ENCODE peak calls at places on chromosomes 4 and X, in four cellular contexts. Z is left lung, O is mucosa of descending colon, R is breast epithelium. Q is an unnamed sample.

GRCh38 chr4:100633269-100633668 is 115.4 kb upstream of the EMCN start:
- DNase-seq in Z (no peak), O (no peak), R (no peak), Q (no peak)

GRCh38 chr4:48968814-48969213 is 17.3 kb upstream of the CWH43 start:
- DNase-seq in R (no peak), O (no peak), Z (no peak), Q (no peak)

GRCh38 chr4:72909461-72909860 is 160.1 kb downstream of the COX18 start:
- DNase-seq in O (no peak), R (no peak), Z (no peak), Q (no peak)

GRCh38 chrX:8845060-8845459 is 43.9 kb upstream of the FAM9A start:
- DNase-seq in O (no peak), R (no peak), Z (no peak), Q (no peak)

GRCh38 chrX:131277543-131278115 is 11.5 kb downstream of the IGSF1 start:
- DNase-seq in Z (no peak), R (no peak), O (no peak), Q (no peak)

GRCh38 chrX:135256923-135257322 is 5.1 kb downstream of the ETDA start:
- DNase-seq in R (no peak), O (no peak), Z (no peak), Q (no peak)

GRCh38 chr4:31620476-31620875 is 900.3 kb downstream of the PCDH7 start:
- DNase-seq in R (no peak), Z (no peak), O (no peak), Q (no peak)

GRCh38 chr4:34733185-34733916 is 1511.0 kb downstream of the ARAP2 start:
- DNase-seq in R (no peak), O (no peak), Z (no peak), Q (no peak)

GRCh38 chr4:101348367-101348827 is 1.1 kb upstream of the PPP3CA start:
- DNase-seq in O (no peak), Z (peak; percentile 91), R (peak; percentile 46), Q (no peak)

GRCh38 chrX:1453390-1453783 is 678 bp upstream of the ASMTL start:
- DNase-seq in O (no peak), R (no peak), Z (no peak), Q (peak; percentile 76)

GRCh38 chrX:79161655-79162054 is 17.2 kb downstream of the GPR174 start:
- DNase-seq in Z (no peak), R (no peak), O (peak; percentile 4), Q (no peak)

GRCh38 chr4:114791976-114792375 is 193.4 kb downstream of the UGT8 start:
- DNase-seq in O (no peak), Z (no peak), R (no peak), Q (no peak)

GRCh38 chrX:139889760-139890159 is 43.1 kb downstream of the ATP11C start:
- DNase-seq in Z (no peak), R (no peak), O (no peak), Q (no peak)

GRCh38 chrX:2705461-2705860 is 14.4 kb downstream of the CD99 start:
- DNase-seq in Z (no peak), R (no peak), O (no peak), Q (no peak)
- H3K4me1 ChIP-seq in Z (peaks cover 97% of the 10 kb centered on the region), R (peaks cover 5% of the 10 kb centered on the region), O (peaks cover 51% of the 10 kb centered on the region), Q (peaks cover 83% of the 10 kb centered on the region)

DNA sequence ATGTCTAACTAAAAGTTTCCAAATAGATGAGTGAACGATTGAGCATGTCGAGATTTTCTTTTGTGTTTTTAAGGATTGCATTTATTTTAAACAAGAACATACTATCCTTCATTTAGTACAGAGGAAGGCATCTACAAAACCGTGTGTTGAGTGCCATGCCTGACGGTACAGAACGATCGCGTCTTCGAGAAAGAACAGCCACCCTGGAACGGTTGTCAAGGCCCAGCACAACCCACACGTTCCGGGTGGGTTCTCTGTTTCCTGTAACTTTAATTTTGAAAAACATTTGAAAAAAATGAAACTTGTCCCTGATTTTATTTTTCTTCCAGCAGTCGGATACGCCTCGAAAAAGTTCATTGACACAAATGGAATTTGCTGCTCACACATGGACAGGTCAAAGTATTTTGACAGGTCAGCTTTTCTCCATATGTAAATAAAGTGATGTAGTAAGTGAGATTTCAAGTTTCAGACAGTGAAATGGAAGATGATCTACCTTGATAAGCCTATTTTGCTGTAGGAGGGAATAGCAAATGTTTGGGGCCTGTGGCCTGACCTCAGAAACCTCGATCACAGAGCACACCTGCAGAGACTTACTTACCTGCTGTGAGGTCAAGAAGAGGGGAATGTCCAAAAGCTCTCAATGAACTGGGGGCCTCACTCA is 24.4 kb upstream of the CYP4V2 start:
- DNase-seq in O (no peak), R (no peak), Z (no peak), Q (no peak)
- H3K4me3 ChIP-seq in O (no peak overlapping the region), R (no peak overlapping the region), Z (no peak overlapping the region), Q (no peak overlapping the region)

GRCh38 chr4:93710847-93711430 is 117.6 kb upstream of the ATOH1 start:
- DNase-seq in R (no peak), O (no peak), Z (no peak), Q (no peak)

DNA sequence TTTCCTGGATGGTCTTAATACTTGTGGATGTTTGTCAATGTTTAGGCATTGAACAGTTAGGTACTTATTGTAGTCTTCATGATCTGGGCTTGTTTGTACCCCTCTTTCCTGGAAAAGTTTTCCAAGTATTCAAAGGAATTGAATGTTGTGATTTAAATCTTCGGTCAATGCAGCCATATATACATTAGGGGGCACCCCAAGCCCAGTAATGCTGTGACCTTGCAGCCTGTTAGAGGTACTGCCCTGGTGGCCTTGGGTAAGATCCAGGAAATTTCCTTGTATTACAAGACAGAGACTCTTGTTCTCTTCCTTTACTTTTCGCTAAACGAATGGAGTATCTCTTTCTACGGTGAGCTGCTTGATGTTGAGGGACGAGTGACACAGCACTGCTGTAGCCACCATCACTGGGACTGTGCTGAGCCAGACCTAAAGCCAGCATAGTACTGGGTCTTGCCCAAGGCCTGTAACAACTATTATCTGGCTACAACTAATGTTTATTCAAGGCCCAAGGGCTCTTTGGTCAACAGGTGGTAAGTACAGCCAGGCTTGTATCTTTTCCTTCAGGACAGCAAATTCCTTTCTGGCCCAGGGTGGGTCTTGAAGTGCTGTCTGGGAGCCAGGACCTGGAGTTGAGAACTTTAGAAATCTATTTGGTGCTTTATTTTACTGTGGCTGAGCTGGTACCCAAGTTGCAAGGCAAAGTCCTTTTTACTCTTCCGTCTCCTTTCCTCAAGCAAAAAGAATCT is 118.3 kb upstream of the ATOH1 start:
- DNase-seq in O (peak; percentile 14), R (no peak), Z (no peak), Q (no peak)
- TF ChIP-seq CTCF in O (no peak), R (peak; percentile 41), Z (no peak), Q (no peak)

GRCh38 chr4:37977471-37978452 is 17.6 kb downstream of the PTTG2 start:
- DNase-seq in O (peak; percentile 73), R (peak; percentile 51), Z (peak; percentile 95), Q (peak; percentile 75)
- H3K4me1 ChIP-seq in O (peaks cover 22% of the 10 kb centered on the region), R (no peaks in the 10 kb centered on the region), Z (peaks cover 42% of the 10 kb centered on the region), Q (peaks cover 18% of the 10 kb centered on the region)

GRCh38 chrX:19810809-19811208 is 76.6 kb downstream of the SH3KBP1 start:
- DNase-seq in Z (no peak), R (no peak), O (no peak), Q (no peak)
- H3K4me3 ChIP-seq in Z (no peak overlapping the region), R (no peak overlapping the region), O (no peak overlapping the region), Q (no peak overlapping the region)

GRCh38 chr4:139299536-139299935 is 1.8 kb upstream of the NAA15 start:
- DNase-seq in R (no peak), O (no peak), Z (no peak), Q (no peak)

GRCh38 chr4:139300431-139301142 is 718 bp upstream of the NAA15 start:
- DNase-seq in R (no peak), O (peak; percentile 55), Z (no peak), Q (peak; percentile 7)

GRCh38 chr4:139304920-139305319 is 2.6 kb upstream of the NDUFC1 start:
- DNase-seq in Z (no peak), R (no peak), O (no peak), Q (no peak)

GRCh38 chr4:139301143-139301820 is at the start of gene NAA15:
- DNase-seq in Z (peak; percentile 99), R (peak; percentile 96), O (peak; percentile 97), Q (peak; percentile 97)

GRCh38 chr4:139301821-139302611 is at the start of gene NDUFC1:
- DNase-seq in R (peak; percentile 26), O (peak; percentile 66), Z (peak; percentile 82), Q (peak; percentile 75)
- TF ChIP-seq CTCF in R (peak; percentile 24), O (no peak), Z (no peak), Q (peak; percentile 50)

GRCh38 chrX:47571215-47571614 is 10.2 kb downstream of the ARAF start:
- DNase-seq in O (no peak), Z (no peak), R (no peak), Q (no peak)

GRCh38 chrX:47573334-47574095 is 8.7 kb upstream of the TIMP1 start:
- DNase-seq in Z (no peak), O (peak; percentile 42), R (no peak), Q (no peak)

GRCh38 chrX:47570794-47571193 is 9.8 kb downstream of the ARAF start:
- DNase-seq in O (no peak), R (no peak), Z (no peak), Q (no peak)

GRCh38 chrX:47572773-47573333 is 9.4 kb upstream of the TIMP1 start:
- DNase-seq in O (no peak), Z (no peak), R (no peak), Q (no peak)

DNA sequence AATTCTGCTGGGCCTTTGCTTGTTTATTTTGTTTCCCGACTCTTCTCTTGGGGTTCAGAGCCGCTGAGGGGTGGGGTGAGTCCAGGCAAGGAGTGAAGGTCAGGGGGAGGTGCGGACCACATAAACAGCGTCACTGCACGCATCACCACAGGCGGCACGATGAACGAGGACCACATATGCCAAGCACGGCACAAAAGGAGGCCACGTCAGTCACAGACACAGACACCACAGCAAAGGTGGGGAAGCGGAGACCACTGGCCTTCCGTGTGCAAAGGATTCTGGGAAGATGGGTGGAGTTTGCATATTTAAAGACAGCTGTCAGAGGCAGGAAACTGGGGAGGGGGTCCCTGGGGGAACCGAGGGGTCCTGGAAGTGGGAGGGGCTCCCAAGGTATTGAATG is 10.3 kb upstream of the TIMP1 start:
- DNase-seq in Z (no peak), O (no peak), R (no peak), Q (no peak)
- H3K4me1 ChIP-seq in Z (peaks cover 6% of the 10 kb centered on the region), O (peaks cover 6% of the 10 kb centered on the region), R (no peaks in the 10 kb centered on the region), Q (peaks cover 4% of the 10 kb centered on the region)

GRCh38 chr4:16000708-16001483 is 37.9 kb upstream of the FGFBP2 start:
- DNase-seq in R (no peak), Z (no peak), O (no peak), Q (no peak)
- H3K4me3 ChIP-seq in R (no peak overlapping the region), Z (no peak overlapping the region), O (no peak overlapping the region), Q (no peak overlapping the region)

Q was measured in CD8-positive, alpha-beta T cell.